ENCODE peak calls at places on chromosomes 1 and 21, in six cellular contexts. V, W, P, J, F and I are unnamed samples.

GRCh38 chr1:110210604-110211502 is 739 bp downstream of the KCNC4 start:
- DNase-seq in P (peak; percentile 64), J (peak; percentile 71), V (no peak), F (peak; percentile 22), W (peak; percentile 39), I (peak; percentile 65)

GRCh38 chr21:31557956-31558838 is 101.3 kb upstream of the SOD1 start:
- DNase-seq in V (peak; percentile 48), W (peak; percentile 6), J (peak; percentile 49), P (peak; percentile 37), F (peak; percentile 52), I (peak; percentile 18)

GRCh38 chr21:33976082-33976979 is 60.7 kb upstream of the ATP5PO start:
- DNase-seq in J (peak; percentile 71), F (peak; percentile 68), V (no peak), P (peak; percentile 44), W (peak; percentile 41), I (peak; percentile 31)

GRCh38 chr1:230867903-230868735 is at the start of gene C1orf198:
- DNase-seq in P (peak; percentile 72), F (peak; percentile 77), V (peak; percentile 68), W (peak; percentile 69), J (peak; percentile 51), I (peak; percentile 68)

GRCh38 chr1:83959824-83960441 is 39.0 kb downstream of the TTLL7 start:
- DNase-seq in J (no peak), F (no peak), W (no peak), V (no peak), P (no peak), I (no peak)

GRCh38 chr1:101119289-101119688 is 93.7 kb upstream of the DPH5 start:
- DNase-seq in P (no peak), V (no peak), W (no peak), J (no peak), F (no peak), I (no peak)

GRCh38 chr1:30715216-30715615 is 8.2 kb downstream of the MATN1 start:
- DNase-seq in V (no peak), J (no peak), P (no peak), F (peak; percentile 47), W (no peak), I (no peak)

GRCh38 chr1:23525558-23526174 is 5.4 kb downstream of the E2F2 start:
- DNase-seq in V (no peak), P (no peak), J (peak; percentile 82), W (no peak), F (peak; percentile 83), I (no peak)

GRCh38 chr1:228502522-228502921 is 15.3 kb downstream of the RNF187 start:
- DNase-seq in V (no peak), F (no peak), P (no peak), J (no peak), W (no peak), I (no peak)

GRCh38 chr1:52825868-52826267 is 16.7 kb upstream of the ZYG11A start:
- DNase-seq in F (no peak), J (peak; percentile 37), W (no peak), V (no peak), P (no peak), I (no peak)

GRCh38 chr1:11967028-11967547 is 13.2 kb upstream of the MFN2 start:
- DNase-seq in J (peak; percentile 45), F (no peak), V (no peak), P (no peak), W (no peak), I (no peak)

GRCh38 chr21:45415943-45416611 is 11.1 kb downstream of the COL18A1 start:
- DNase-seq in J (no peak), V (no peak), P (no peak), F (no peak), W (no peak), I (peak; percentile 21)

GRCh38 chr1:156550346-156550745 is 22.0 kb downstream of the IQGAP3 start:
- DNase-seq in P (no peak), J (no peak), W (no peak), V (no peak), F (no peak), I (no peak)

DNA sequence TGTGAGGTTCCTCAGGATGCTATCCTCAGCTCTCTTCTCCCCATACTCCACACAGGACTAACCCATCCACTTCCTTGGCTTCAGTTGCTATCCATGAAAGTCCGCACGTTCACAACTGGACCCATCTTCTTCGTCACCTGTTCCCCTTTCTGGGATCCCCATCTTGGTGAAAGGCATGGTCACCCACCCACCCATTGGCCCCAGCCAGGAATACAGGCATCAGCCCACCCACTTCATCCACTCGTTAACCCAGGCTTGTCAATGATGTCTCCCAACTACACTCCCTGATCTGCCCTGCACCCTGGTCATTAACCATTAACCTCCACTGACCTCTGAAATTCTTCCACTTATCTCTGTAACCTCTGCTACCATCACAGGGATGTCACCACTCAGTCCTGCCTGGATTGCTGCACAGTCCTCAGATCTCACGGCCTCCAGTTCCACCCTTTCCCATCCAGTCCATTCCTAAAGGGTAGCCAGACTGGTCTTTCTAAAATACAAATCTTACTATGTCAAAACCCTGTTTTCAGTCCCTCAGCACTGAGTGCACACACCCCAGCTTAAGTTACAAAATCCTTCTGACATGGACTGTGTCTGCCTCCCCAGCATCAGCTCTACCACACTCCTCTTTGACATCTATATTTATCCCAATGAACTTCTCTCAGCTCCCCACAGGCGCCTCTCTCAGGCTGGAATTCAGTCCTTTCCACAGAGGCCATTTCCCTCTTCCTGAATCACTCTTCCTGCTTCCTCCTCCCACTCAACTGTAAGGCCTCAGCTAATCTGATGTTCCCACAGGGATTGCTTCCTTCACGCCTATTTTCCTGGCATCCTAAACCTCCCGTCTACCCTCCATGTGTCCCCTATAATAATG is 10.4 kb downstream of the PGLYRP4 start:
- DNase-seq in J (no peak), V (no peak), P (no peak), F (no peak), W (no peak), I (no peak)
- H3K27ac ChIP-seq in J (no peak overlapping the region), V (no peak overlapping the region), P (no peak overlapping the region), F (no peak overlapping the region), W (no peak overlapping the region), I (no peak overlapping the region)

GRCh38 chr21:26570203-26570602 is 2.9 kb downstream of the CYYR1 start:
- DNase-seq in P (no peak), W (no peak), F (no peak), V (no peak), J (no peak), I (no peak)
- H3K27ac ChIP-seq in P (no peak overlapping the region), W (no peak overlapping the region), F (no peak overlapping the region), V (no peak overlapping the region), J (no peak overlapping the region), I (no peak overlapping the region)

GRCh38 chr1:226349801-226350503 is 41.0 kb upstream of the LIN9 start:
- DNase-seq in W (no peak), V (no peak), F (peak; percentile 68), P (no peak), J (no peak), I (no peak)
- H3K27ac ChIP-seq in W (no peak overlapping the region), V (no peak overlapping the region), F (peak overlapping the region; percentile 37), P (no peak overlapping the region), J (no peak overlapping the region), I (no peak overlapping the region)

GRCh38 chr1:25657786-25658760 is 41.5 kb downstream of the MAN1C1 start:
- DNase-seq in P (no peak), J (no peak), F (no peak), W (no peak), V (no peak), I (no peak)
- H3K27ac ChIP-seq in P (no peak overlapping the region), J (no peak overlapping the region), F (no peak overlapping the region), W (no peak overlapping the region), V (peak overlapping the region; percentile 62), I (no peak overlapping the region)

DNA sequence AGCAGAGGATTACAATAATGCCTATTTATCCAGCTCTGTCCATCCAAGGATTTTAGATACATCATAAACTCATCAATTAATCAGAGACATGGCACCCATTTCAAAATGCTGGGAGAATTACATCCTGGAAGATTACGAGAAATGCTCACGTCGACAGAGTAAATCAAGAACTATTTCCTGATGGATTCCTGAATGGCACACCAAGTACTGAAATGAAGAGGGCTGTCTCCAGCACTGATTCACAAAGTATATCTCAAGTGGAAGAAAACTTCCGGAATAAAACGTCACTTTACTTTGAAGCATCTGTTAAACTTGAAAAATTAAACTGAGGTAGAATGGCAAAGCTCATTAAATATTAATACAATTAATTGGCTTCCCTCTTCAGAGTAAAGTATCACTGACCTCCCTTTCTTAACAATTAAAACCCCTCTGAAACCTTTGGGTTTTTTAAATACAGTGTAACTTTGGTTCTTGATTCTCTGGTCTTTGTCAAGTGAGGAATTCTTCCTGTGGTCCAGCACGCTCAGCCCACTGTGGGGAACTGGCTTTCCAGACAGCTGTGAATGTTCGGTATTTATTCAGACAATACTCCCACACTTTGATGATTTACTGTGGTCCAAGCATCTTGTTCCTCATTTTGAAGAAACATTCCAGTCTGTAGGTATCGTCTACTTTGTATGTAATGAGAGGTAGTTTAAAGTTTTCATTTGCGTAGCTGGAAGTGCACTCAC is 288.0 kb downstream of the NFIA start:
- DNase-seq in V (no peak), P (no peak), J (no peak), W (no peak), F (no peak), I (no peak)
- H3K27ac ChIP-seq in V (no peak overlapping the region), P (no peak overlapping the region), J (no peak overlapping the region), W (no peak overlapping the region), F (no peak overlapping the region), I (no peak overlapping the region)

DNA sequence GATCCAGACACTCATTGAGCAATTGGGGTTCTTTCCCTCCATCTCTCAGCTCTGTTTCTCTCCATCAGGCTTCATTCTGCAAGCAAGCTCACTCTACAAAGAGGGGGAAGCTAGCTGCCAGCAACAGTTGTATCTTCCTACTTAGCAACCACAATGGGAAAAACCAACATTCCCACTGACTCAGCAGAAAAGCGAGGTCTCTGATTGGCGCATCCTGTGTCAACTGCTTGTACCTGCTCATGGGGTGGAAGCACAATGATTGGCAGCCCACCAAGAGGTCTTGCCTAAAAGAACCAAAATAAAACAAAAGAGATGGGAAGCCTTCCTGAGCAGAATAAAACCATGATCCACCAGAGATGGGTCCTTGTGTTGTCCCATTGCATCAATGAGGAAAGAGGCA is 4.0 kb upstream of the CDA start:
- DNase-seq in J (no peak), F (no peak), W (no peak), P (no peak), V (no peak), I (no peak)
- H3K27ac ChIP-seq in J (no peak overlapping the region), F (no peak overlapping the region), W (no peak overlapping the region), P (no peak overlapping the region), V (no peak overlapping the region), I (no peak overlapping the region)

GRCh38 chr1:201281573-201281972 is 1.7 kb upstream of the PKP1 start:
- DNase-seq in J (no peak), V (no peak), P (no peak), W (no peak), F (no peak), I (no peak)
- H3K27ac ChIP-seq in J (no peak overlapping the region), V (no peak overlapping the region), P (no peak overlapping the region), W (no peak overlapping the region), F (no peak overlapping the region), I (no peak overlapping the region)

DNA sequence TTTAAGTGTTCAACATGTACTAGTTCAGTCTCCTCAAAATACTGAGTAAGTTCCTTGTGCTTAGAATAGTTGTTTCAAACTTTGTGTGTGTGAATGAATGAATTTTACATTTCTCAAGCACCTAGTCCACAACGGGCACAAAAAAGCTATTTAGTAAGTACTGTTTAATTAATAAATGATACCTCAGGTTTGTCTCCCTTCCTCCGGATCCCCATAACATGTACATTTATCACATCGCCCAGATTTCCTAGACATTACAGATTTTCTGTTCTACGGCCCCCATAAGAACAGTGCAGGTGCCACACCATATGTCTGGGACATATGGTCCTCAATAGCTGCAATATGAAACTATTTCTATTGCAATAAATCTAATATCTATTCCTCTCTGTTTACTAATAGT is 1.3 kb upstream of the TTF2 start:
- DNase-seq in W (no peak), F (no peak), P (no peak), J (no peak), V (no peak), I (no peak)
- H3K27ac ChIP-seq in W (peak overlapping the region; percentile 84), F (no peak overlapping the region), P (no peak overlapping the region), J (peak overlapping the region; percentile 93), V (no peak overlapping the region), I (peak overlapping the region; percentile 75)